ENCODE peak calls at places on chromosomes 16 and 17, in five cellular contexts. R is cardiac fibroblast, E is progenitor cell of endocrine pancreas, I is transverse colon, Q is mucosa of descending colon. F is an unnamed sample.
A peak's percentile ranks its signal among the peaks of the same experiment; 100 is the strongest.

GRCh38 chr16:11233727-11234376 is 22.2 kb downstream of the SOCS1 start:
- DNase-seq in Q (no peak), I (peak; percentile 34), R (no peak), E (no peak), F (no peak)

GRCh38 chr16:11105038-11105903 is 150.7 kb downstream of the SOCS1 start:
- DNase-seq in I (peak; percentile 41), R (peak; percentile 96), E (no peak), Q (no peak), F (no peak)

GRCh38 chr17:76725580-76726230 is 701 bp downstream of the JMJD6 start:
- DNase-seq in R (peak; percentile 56), Q (peak; percentile 88), I (peak; percentile 85), E (no peak), F (peak; percentile 49)

GRCh38 chr17:17144916-17145665 is 61.0 kb downstream of the PLD6 start:
- DNase-seq in E (no peak), Q (no peak), R (no peak), I (no peak), F (no peak)

GRCh38 chr16:11669380-11670146 is 1.3 kb downstream of the SNN start:
- DNase-seq in Q (peak; percentile 38), I (peak; percentile 49), E (no peak), R (peak; percentile 44), F (no peak)

GRCh38 chr17:489758-490329 is 137.2 kb upstream of the RPH3AL start:
- DNase-seq in I (peak; percentile 69), R (peak; percentile 32), Q (peak; percentile 60), E (peak; percentile 16), F (no peak)

GRCh38 chr16:23476289-23476688 is 23.3 kb upstream of the COG7 start:
- DNase-seq in Q (no peak), R (no peak), E (no peak), I (no peak), F (no peak)

GRCh38 chr16:1630450-1631213 is 18.5 kb downstream of the CRAMP1 start:
- DNase-seq in R (no peak), E (no peak), I (no peak), Q (no peak), F (no peak)

GRCh38 chr17:251531-251930 is 70.1 kb upstream of the DOC2B start:
- DNase-seq in E (no peak), I (peak; percentile 3), R (no peak), Q (no peak), F (no peak)

GRCh38 chr17:78645421-78646295 is 68.5 kb upstream of the DNAH17 start:
- DNase-seq in Q (peak; percentile 69), R (peak; percentile 77), E (no peak), I (peak; percentile 81), F (no peak)

GRCh38 chr17:79047291-79047920 is 23.4 kb downstream of the C1QTNF1 start:
- DNase-seq in I (no peak), E (no peak), R (no peak), Q (no peak), F (no peak)

GRCh38 chr17:36901506-36901905 is 35.8 kb upstream of the LHX1 start:
- DNase-seq in R (peak; percentile 58), E (no peak), I (no peak), Q (no peak), F (no peak)

GRCh38 chr16:88299751-88300462 is 82.9 kb upstream of the ZNF469 start:
- DNase-seq in R (no peak), I (no peak), Q (no peak), E (no peak), F (no peak)

GRCh38 chr16:49341706-49342105 is 31.9 kb upstream of the C16orf78 start:
- DNase-seq in R (no peak), E (no peak), Q (no peak), I (no peak), F (no peak)

GRCh38 chr16:71883849-71884638 is at the start of gene ZNF821:
- DNase-seq in Q (peak; percentile 80), R (peak; percentile 54), E (peak; percentile 91), I (peak; percentile 84), F (peak; percentile 54)

GRCh38 chr17:1958134-1958881 is 66.8 kb downstream of the RTN4RL1 start:
- DNase-seq in I (no peak), Q (no peak), E (no peak), R (no peak), F (no peak)

GRCh38 chr17:4968916-4969550 is 1.4 kb upstream of the SPAG7 start:
- DNase-seq in E (no peak), Q (no peak), R (peak; percentile 95), I (no peak), F (no peak)

GRCh38 chr16:339680-340079 is 12.8 kb downstream of the AXIN1 start:
- DNase-seq in Q (no peak), E (no peak), R (no peak), I (peak; percentile 44), F (no peak)

GRCh38 chr16:78448658-78449327 is 349.3 kb downstream of the WWOX start:
- DNase-seq in R (no peak), Q (no peak), E (no peak), I (no peak), F (no peak)

GRCh38 chr17:77923135-77923534 is 35.4 kb upstream of the TNRC6C start:
- DNase-seq in E (no peak), Q (no peak), I (no peak), R (no peak), F (no peak)

GRCh38 chr17:17557796-17558195 is 33.7 kb downstream of the PEMT start:
- DNase-seq in E (no peak), Q (no peak), R (no peak), I (no peak), F (no peak)

GRCh38 chr16:53022374-53022773 is 30.3 kb downstream of the CHD9NB start:
- DNase-seq in R (peak; percentile 68), I (peak; percentile 33), Q (peak; percentile 38), E (peak; percentile 28), F (no peak)

GRCh38 chr17:74502866-74503265 is 28.4 kb downstream of the CD300LB start:
- DNase-seq in R (no peak), E (no peak), I (no peak), Q (no peak), F (no peak)

GRCh38 chr16:86874141-86874540 is 295.8 kb downstream of the FOXL1 start:
- DNase-seq in R (peak; percentile 36), E (no peak), Q (peak; percentile 16), I (no peak), F (no peak)
- TF ChIP-seq CTCF in R (peak; percentile 73), E (peak; percentile 47), Q (peak; percentile 27), I (peak; percentile 47), F (no peak)

DNA sequence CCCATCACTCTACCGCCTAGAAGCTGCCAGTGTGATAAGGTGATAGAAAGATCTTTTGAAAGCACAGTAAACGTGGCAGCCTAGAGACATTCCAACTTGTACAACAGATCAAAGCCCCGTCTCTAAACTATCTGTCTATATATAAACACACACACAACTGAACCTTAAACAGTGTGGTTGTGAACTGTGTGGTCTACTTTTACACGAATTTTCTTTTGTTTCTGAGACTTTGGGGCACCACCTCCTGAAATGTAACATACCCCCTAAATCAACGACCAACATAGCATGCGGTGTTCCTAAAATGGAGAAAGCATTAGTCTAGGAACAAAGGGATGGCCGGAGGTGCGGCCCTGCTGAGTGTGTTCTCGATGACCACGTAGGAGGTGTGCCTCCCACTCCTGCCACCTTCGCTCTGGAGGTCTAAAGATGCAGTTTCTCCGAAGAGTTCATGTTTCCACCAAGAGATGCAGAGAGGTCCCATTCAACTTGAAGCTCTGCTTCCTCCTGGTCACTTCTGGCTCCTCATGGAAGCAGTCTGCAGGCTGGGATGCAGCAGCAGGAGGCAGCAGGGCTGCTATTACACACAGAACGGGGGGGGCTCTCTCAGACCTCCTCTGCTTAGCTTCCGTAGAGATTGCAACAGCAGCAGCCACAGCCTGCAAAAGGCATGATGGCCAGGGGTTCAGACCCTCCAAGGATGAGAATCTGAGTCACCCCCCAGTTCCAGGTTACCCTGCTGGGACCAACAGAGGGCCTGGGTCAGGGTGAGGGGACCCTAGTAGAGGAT is 22.6 kb upstream of the USP10 start:
- DNase-seq in R (no peak), E (no peak), Q (no peak), I (no peak), F (no peak)
- TF ChIP-seq CTCF in R (no peak), E (no peak), Q (no peak), I (no peak), F (no peak)

DNA sequence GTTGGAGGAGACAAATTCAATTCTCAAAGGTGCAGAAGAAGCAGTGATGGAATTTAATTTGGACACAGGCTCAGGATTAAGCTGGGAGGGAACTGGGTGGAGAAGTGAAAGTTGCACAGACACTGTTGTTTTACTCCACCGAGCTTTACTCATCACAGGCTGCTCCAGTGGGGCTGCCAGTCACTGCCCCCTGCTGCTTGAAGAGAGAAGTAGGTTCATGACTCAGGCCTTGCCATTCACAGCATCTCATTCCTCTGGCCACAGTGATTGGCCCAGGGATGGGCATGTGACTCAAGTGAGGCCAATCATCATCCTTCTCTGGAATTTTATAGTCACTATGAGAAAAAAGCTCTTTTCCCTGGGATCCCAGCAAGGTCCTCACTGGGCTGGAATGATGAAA is 11.8 kb downstream of the GNAO1 start:
- DNase-seq in I (peak; percentile 23), R (peak; percentile 28), Q (peak; percentile 24), E (no peak), F (no peak)
- TF ChIP-seq CTCF in I (peak; percentile 14), R (peak; percentile 23), Q (no peak), E (peak; percentile 38), F (no peak)

GRCh38 chr17:54969658-54970572 is 1.4 kb downstream of the STXBP4 start:
- DNase-seq in Q (no peak), I (no peak), E (no peak), R (no peak), F (no peak)

GRCh38 chr17:54968954-54969400 is 412 bp downstream of the STXBP4 start:
- DNase-seq in R (peak; percentile 55), E (peak; percentile 17), Q (no peak), I (peak; percentile 28), F (no peak)

GRCh38 chr17:54971147-54971546 is 2.6 kb downstream of the STXBP4 start:
- DNase-seq in Q (no peak), I (no peak), E (no peak), R (no peak), F (no peak)

GRCh38 chr17:54967621-54968258 is 714 bp downstream of the COX11 start:
- DNase-seq in R (peak; percentile 37), Q (peak; percentile 40), I (peak; percentile 40), E (no peak), F (no peak)

DNA sequence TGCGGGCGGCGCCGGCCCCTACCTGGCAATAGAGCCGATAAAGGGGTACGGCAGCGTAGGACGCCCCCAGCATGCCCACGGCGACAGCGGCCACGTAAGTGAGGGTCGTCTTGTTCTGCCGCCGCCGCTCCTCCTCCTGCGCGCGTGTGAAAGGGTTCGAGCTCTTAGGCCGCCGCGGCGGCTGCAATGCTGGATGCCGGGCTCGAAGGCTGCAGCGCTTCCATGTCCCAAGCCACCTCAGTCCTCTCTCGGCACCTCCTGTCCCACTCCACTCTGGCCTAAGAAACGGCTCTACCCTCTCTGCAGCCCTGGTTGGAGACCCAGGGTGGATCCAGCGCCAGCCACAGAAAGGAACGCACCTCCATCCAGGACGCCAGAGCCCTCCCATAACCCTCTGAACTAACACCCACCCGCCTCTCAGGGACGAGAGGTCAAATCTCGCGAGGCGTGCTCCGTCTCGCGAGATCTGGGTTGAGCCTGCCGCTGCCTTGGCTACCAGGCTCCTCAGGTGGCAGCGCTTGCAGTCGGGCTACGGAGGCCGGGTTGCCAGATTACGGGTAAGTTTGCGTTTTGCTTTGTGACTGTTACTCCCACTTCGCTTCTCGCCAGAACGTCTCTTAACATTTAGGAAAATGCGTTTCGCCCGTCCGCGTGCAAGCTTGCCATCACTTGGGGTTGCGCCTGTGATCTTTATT is at the start of the genes COX11 and STXBP4:
- DNase-seq in R (peak; percentile 97), E (peak; percentile 89), I (peak; percentile 96), Q (peak; percentile 98), F (peak; percentile 79)
- TF ChIP-seq CTCF in R (peak; percentile 58), E (peak; percentile 50), I (peak; percentile 33), Q (no peak), F (no peak)